ENCODE peak calls at places on chromosomes 11 and 22, in seven cellular contexts. L is CD4-positive, alpha-beta T cell; S is heart right ventricle; J is ovary; W is kidney; Q is psoas muscle; D is heart left ventricle. B is an unnamed sample. For H3K9me3, the result is how much of the 10 kb centered on the place peaks cover.

GRCh38 chr11:24234822-24235508 is 261.9 kb upstream of the LUZP2 start:
- DNase-seq in L (no peak), S (no peak), J (no peak), W (peak), Q (no peak), D (no peak), B (peak)

GRCh38 chr22:49274754-49275380 is 552.8 kb downstream of the BRD1 start:
- DNase-seq in L (no peak), S (no peak), J (no peak), W (no peak), Q (no peak), D (no peak), B (no peak)

GRCh38 chr11:90134420-90135003 is at the start of gene NAALAD2:
- DNase-seq in L (no peak), S (peak), J (peak), W (peak), Q (peak), D (peak), B (peak)

GRCh38 chr11:116499396-116500001 is 273.3 kb downstream of the BUD13 start:
- DNase-seq in L (peak), S (peak), J (no peak), W (no peak), Q (peak), D (peak), B (peak)

GRCh38 chr22:37739611-37740049 is 42.8 kb downstream of the TRIOBP start:
- DNase-seq in L (no peak), S (no peak), J (peak), W (no peak), Q (peak), D (peak), B (peak)

GRCh38 chr22:44181033-44181911 is 547 bp downstream of the PARVG start:
- DNase-seq in L (peak), S (peak), J (no peak), W (peak), Q (peak), D (peak), B (peak)

GRCh38 chr11:25211635-25212251 is 714.9 kb downstream of the LUZP2 start:
- DNase-seq in L (no peak), S (no peak), J (no peak), W (no peak), Q (no peak), D (no peak), B (no peak)

GRCh38 chr22:37299969-37300509 is 17.7 kb downstream of the CYTH4 start:
- DNase-seq in L (no peak), S (no peak), J (no peak), W (no peak), Q (no peak), D (no peak), B (no peak)

GRCh38 chr11:111633756-111634362 is 31.6 kb downstream of the SIK2 start:
- DNase-seq in L (no peak), S (no peak), J (no peak), W (no peak), Q (no peak), D (no peak), B (no peak)

GRCh38 chr11:833849-834311 is 1.1 kb downstream of the CD151 start:
- DNase-seq in L (no peak), S (no peak), J (no peak), W (no peak), Q (no peak), D (no peak), B (no peak)

GRCh38 chr11:125387991-125388390 is 108.1 kb downstream of the FEZ1 start:
- DNase-seq in L (no peak), S (no peak), J (no peak), W (no peak), Q (no peak), D (no peak), B (no peak)

GRCh38 chr11:125376117-125376516 is 119.9 kb downstream of the FEZ1 start:
- DNase-seq in L (no peak), S (peak), J (peak), W (no peak), Q (peak), D (peak), B (peak)

GRCh38 chr11:91981995-91982394 is 242.6 kb upstream of the FAT3 start:
- DNase-seq in L (no peak), S (no peak), J (peak), W (no peak), Q (peak), D (peak), B (no peak)

GRCh38 chr11:68014157-68014965 is 4.2 kb downstream of the ALDH3B1 start:
- DNase-seq in L (no peak), S (no peak), J (peak), W (peak), Q (no peak), D (no peak), B (peak)

GRCh38 chr11:106152824-106153223 is 75.4 kb downstream of the AASDHPPT start:
- DNase-seq in L (no peak), S (no peak), J (no peak), W (no peak), Q (no peak), D (no peak), B (no peak)

GRCh38 chr11:18599739-18600230 is at the start of gene MISFA:
- DNase-seq in L (no peak), S (no peak), J (no peak), W (no peak), Q (no peak), D (no peak), B (no peak)

GRCh38 chr11:93225642-93226041 is 27.9 kb upstream of the SLC36A4 start:
- DNase-seq in L (no peak), S (no peak), J (no peak), W (no peak), Q (no peak), D (no peak), B (no peak)

GRCh38 chr11:46659908-46660307 is 40.5 kb downstream of the ARHGAP1 start:
- DNase-seq in L (no peak), S (no peak), J (no peak), W (no peak), Q (peak), D (no peak), B (no peak)

GRCh38 chr22:24153353-24153752 is 27.9 kb upstream of the SUSD2 start:
- DNase-seq in L (peak), S (no peak), J (no peak), W (no peak), Q (no peak), D (no peak), B (no peak)

GRCh38 chr11:83409476-83409875 is 123.3 kb upstream of the CCDC90B start:
- DNase-seq in L (no peak), S (no peak), J (no peak), W (no peak), Q (no peak), D (no peak), B (no peak)

GRCh38 chr22:26635117-26635516 is 13.4 kb downstream of the CRYBA4 start:
- DNase-seq in L (no peak), S (no peak), J (no peak), W (no peak), Q (no peak), D (no peak), B (no peak)

GRCh38 chr11:60396382-60396781 is at the start of gene MS4A14:
- DNase-seq in L (no peak), S (no peak), J (no peak), W (no peak), Q (no peak), D (no peak), B (no peak)

GRCh38 chr11:93528757-93529639 is 14.2 kb downstream of the SMCO4 start:
- DNase-seq in L (no peak), S (no peak), J (no peak), W (no peak), Q (no peak), D (peak), B (no peak)

GRCh38 chr11:23233075-23233474 is 372.8 kb upstream of the CCDC179 start:
- DNase-seq in L (no peak), S (no peak), J (no peak), W (no peak), Q (no peak), D (no peak), B (no peak)

GRCh38 chr11:117884994-117885393 is 8.5 kb upstream of the FXYD6 start:
- DNase-seq in L (no peak), S (no peak), J (peak), W (no peak), Q (no peak), D (no peak), B (no peak)

GRCh38 chr22:45206233-45206632 is 34.5 kb downstream of the KIAA0930 start:
- DNase-seq in L (no peak), S (no peak), J (no peak), W (no peak), Q (no peak), D (no peak), B (no peak)

GRCh38 chr22:45207533-45207932 is 33.2 kb downstream of the KIAA0930 start:
- DNase-seq in L (no peak), S (no peak), J (no peak), W (no peak), Q (peak), D (no peak), B (peak)

GRCh38 chr22:45208993-45209838 is 31.5 kb downstream of the KIAA0930 start:
- DNase-seq in L (no peak), S (peak), J (no peak), W (peak), Q (peak), D (no peak), B (peak)

GRCh38 chr22:45208696-45208992 is 32.0 kb downstream of the KIAA0930 start:
- DNase-seq in L (no peak), S (no peak), J (no peak), W (no peak), Q (no peak), D (no peak), B (peak)

GRCh38 chr22:45207981-45208664 is 32.6 kb downstream of the KIAA0930 start:
- DNase-seq in L (no peak), S (no peak), J (no peak), W (peak), Q (peak), D (no peak), B (no peak)
- H3K27ac ChIP-seq in L (no peak), S (no peak), J (no peak), W (no peak), Q (no peak), D (no peak), B (no peak)

GRCh38 chr11:61910473-61911123 is 6.8 kb downstream of the RAB3IL1 start:
- DNase-seq in L (no peak), S (no peak), J (peak), W (peak), Q (peak), D (peak), B (peak)
- H3K9me3 ChIP-seq in L (under half), S (under half), J (under half), W (under half), Q (under half), D (under half), B (under half)

GRCh38 chr11:44149651-44150050 is 54.2 kb downstream of the EXT2 start:
- DNase-seq in L (no peak), S (no peak), J (no peak), W (no peak), Q (no peak), D (no peak), B (no peak)
- H3K27ac ChIP-seq in L (no peak), S (peak), J (no peak), W (no peak), Q (peak), D (no peak), B (no peak)

GRCh38 chr22:46841528-46841927 is 79.1 kb downstream of the TBC1D22A start:
- DNase-seq in L (no peak), S (no peak), J (no peak), W (no peak), Q (no peak), D (no peak), B (no peak)
- H3K9me3 ChIP-seq in L (under half), S (under half), J (under half), W (under half), Q (under half), D (under half), B (under half)

GRCh38 chr11:72042059-72042425 is 38.3 kb downstream of the NUMA1 start:
- DNase-seq in L (no peak), S (no peak), J (no peak), W (no peak), Q (no peak), D (no peak), B (no peak)
- H3K27ac ChIP-seq in L (peak), S (peak), J (peak), W (peak), Q (peak), D (peak), B (peak)

DNA sequence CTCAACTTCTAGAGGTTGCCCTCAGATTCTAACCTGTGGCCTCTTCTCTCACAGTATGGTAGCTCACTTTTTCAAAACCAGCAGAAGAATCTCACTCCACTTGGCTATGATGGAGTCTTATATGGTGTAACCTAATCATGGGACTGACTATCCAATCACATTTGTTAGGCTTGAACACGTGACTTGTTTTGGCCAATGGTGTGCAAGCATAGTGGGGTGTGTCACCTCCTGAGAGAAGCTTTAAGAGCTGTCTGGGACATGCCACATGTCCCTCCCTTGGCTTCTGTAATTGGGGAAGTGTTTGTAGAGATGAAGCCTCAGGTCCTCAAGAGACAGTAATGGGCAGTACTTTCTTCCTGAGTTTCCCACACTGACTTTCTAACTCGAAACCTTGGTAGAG is 12.8 kb upstream of the SMIM38 start:
- DNase-seq in L (no peak), S (no peak), J (no peak), W (no peak), Q (no peak), D (no peak), B (no peak)
- H3K9me3 ChIP-seq in L (under half), S (under half), J (under half), W (under half), Q (under half), D (under half), B (under half)

DNA sequence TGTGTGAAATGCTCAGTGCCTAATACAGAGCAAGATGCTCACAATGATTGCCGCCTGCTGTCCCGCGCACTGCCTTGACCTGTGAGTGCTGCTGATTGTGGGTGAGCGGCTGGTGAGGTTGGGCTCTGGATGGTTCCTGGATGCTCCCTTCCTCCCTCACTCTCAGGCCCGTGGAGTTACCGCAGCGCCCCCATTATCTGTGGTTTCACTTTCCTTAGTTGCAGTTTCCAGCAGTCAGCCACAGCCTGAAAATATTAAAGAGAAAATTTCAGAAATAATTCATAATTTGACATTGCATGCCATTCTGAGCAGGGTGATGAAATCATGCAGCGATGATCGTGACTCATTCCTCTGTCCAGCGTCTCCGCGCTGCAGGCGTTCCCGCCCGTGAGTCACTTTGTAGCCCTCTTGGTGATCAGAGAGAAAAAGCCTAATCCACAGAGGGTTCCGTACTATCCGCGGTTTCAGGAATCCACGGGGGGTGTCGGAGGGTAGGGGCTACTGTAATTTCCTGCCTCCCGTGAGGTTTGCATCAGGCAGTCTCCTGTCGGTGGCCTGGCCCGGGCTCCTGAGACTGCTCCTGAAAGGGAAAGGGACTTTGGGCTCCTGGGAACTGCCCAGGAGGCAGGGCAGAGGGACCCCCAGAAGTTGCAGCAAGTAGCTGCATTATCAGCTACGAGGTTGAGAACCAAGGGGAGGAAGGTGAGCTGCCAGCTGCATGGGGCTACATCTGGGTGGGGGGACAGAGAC is 10.6 kb downstream of the RPL3 start:
- DNase-seq in L (no peak), S (peak), J (peak), W (no peak), Q (peak), D (peak), B (peak)
- H3K27ac ChIP-seq in L (no peak), S (peak), J (peak), W (no peak), Q (peak), D (peak), B (peak)

B was measured in left lung.